ENCODE peak calls at places on chromosomes 7 and 10, in nine cellular contexts. One of them, this sample, is unnamed.

GRCh38 chr7:79284226-79284625 is 169.2 kb downstream of the MAGI2 start:
- DNase-seq in NCI-H774: no peak
- DNase-seq in substantia nigra: no peak
- DNase-seq in epithelial cell of esophagus: no peak
- DNase-seq in activated T-cell treated with anti-CD3 and anti-CD28 coated beads, Interleukin-2, amount 50 U/mL, for 72 hours: no peak
- DNase-seq in stimulated activated CD8-positive, alpha-beta memory T cell treated with anti-CD3 and anti-CD28 coated beads, Interleukin-15, amount 100 ng/mL, for 24 hours: no peak
- DNase-seq in stimulated activated CD4-positive, alpha-beta T cell treated with anti-CD3 and anti-CD28 coated beads, TNF-alpha, amount 100 ng/mL, for 24 hours: no peak
- DNase-seq in stromal cell of bone marrow: no peak
- DNase-seq in keratinocyte: no peak
- DNase-seq in this sample: no peak

GRCh38 chr7:69450436-69450835 is 147.8 kb upstream of the AUTS2 start:
- DNase-seq in stimulated activated CD8-positive, alpha-beta memory T cell treated with anti-CD3 and anti-CD28 coated beads, Interleukin-15, amount 100 ng/mL, for 24 hours: no peak
- DNase-seq in epithelial cell of esophagus: no peak
- DNase-seq in stimulated activated CD4-positive, alpha-beta T cell treated with anti-CD3 and anti-CD28 coated beads, TNF-alpha, amount 100 ng/mL, for 24 hours: no peak
- DNase-seq in keratinocyte: no peak
- DNase-seq in substantia nigra: no peak
- DNase-seq in NCI-H774: no peak
- DNase-seq in stromal cell of bone marrow: no peak
- DNase-seq in activated T-cell treated with anti-CD3 and anti-CD28 coated beads, Interleukin-2, amount 50 U/mL, for 72 hours: no peak
- DNase-seq in this sample: no peak

GRCh38 chr10:11667756-11668155 is 56.3 kb upstream of the USP6NL start:
- DNase-seq in epithelial cell of esophagus: no peak
- DNase-seq in activated T-cell treated with anti-CD3 and anti-CD28 coated beads, Interleukin-2, amount 50 U/mL, for 72 hours: no peak
- DNase-seq in keratinocyte: no peak
- DNase-seq in stimulated activated CD8-positive, alpha-beta memory T cell treated with anti-CD3 and anti-CD28 coated beads, Interleukin-15, amount 100 ng/mL, for 24 hours: no peak
- DNase-seq in NCI-H774: no peak
- DNase-seq in stimulated activated CD4-positive, alpha-beta T cell treated with anti-CD3 and anti-CD28 coated beads, TNF-alpha, amount 100 ng/mL, for 24 hours: no peak
- DNase-seq in stromal cell of bone marrow: no peak
- DNase-seq in substantia nigra: no peak
- DNase-seq in this sample: no peak

GRCh38 chr7:106610996-106611886 is 49.7 kb downstream of the CCDC71L start:
- DNase-seq in substantia nigra: no peak
- DNase-seq in stimulated activated CD8-positive, alpha-beta memory T cell treated with anti-CD3 and anti-CD28 coated beads, Interleukin-15, amount 100 ng/mL, for 24 hours: no peak
- DNase-seq in NCI-H774: no peak
- DNase-seq in epithelial cell of esophagus: peak
- DNase-seq in stimulated activated CD4-positive, alpha-beta T cell treated with anti-CD3 and anti-CD28 coated beads, TNF-alpha, amount 100 ng/mL, for 24 hours: no peak
- DNase-seq in keratinocyte: no peak
- DNase-seq in activated T-cell treated with anti-CD3 and anti-CD28 coated beads, Interleukin-2, amount 50 U/mL, for 72 hours: no peak
- DNase-seq in stromal cell of bone marrow: peak
- DNase-seq in this sample: peak

GRCh38 chr7:17392846-17393245 is 94.4 kb downstream of the AHR start:
- DNase-seq in substantia nigra: no peak
- DNase-seq in keratinocyte: no peak
- DNase-seq in epithelial cell of esophagus: no peak
- DNase-seq in stimulated activated CD8-positive, alpha-beta memory T cell treated with anti-CD3 and anti-CD28 coated beads, Interleukin-15, amount 100 ng/mL, for 24 hours: no peak
- DNase-seq in stromal cell of bone marrow: peak
- DNase-seq in NCI-H774: no peak
- DNase-seq in activated T-cell treated with anti-CD3 and anti-CD28 coated beads, Interleukin-2, amount 50 U/mL, for 72 hours: no peak
- DNase-seq in stimulated activated CD4-positive, alpha-beta T cell treated with anti-CD3 and anti-CD28 coated beads, TNF-alpha, amount 100 ng/mL, for 24 hours: no peak
- DNase-seq in this sample: no peak

GRCh38 chr7:101819913-101820522 is 2.6 kb downstream of the CUX1 start:
- DNase-seq in stromal cell of bone marrow: no peak
- DNase-seq in NCI-H774: no peak
- DNase-seq in stimulated activated CD8-positive, alpha-beta memory T cell treated with anti-CD3 and anti-CD28 coated beads, Interleukin-15, amount 100 ng/mL, for 24 hours: no peak
- DNase-seq in activated T-cell treated with anti-CD3 and anti-CD28 coated beads, Interleukin-2, amount 50 U/mL, for 72 hours: no peak
- DNase-seq in epithelial cell of esophagus: peak
- DNase-seq in keratinocyte: no peak
- DNase-seq in stimulated activated CD4-positive, alpha-beta T cell treated with anti-CD3 and anti-CD28 coated beads, TNF-alpha, amount 100 ng/mL, for 24 hours: no peak
- DNase-seq in substantia nigra: no peak
- DNase-seq in this sample: no peak

GRCh38 chr7:41447106-41448042 is 255.5 kb downstream of the INHBA start:
- DNase-seq in stimulated activated CD8-positive, alpha-beta memory T cell treated with anti-CD3 and anti-CD28 coated beads, Interleukin-15, amount 100 ng/mL, for 24 hours: no peak
- DNase-seq in epithelial cell of esophagus: no peak
- DNase-seq in stimulated activated CD4-positive, alpha-beta T cell treated with anti-CD3 and anti-CD28 coated beads, TNF-alpha, amount 100 ng/mL, for 24 hours: no peak
- DNase-seq in stromal cell of bone marrow: no peak
- DNase-seq in activated T-cell treated with anti-CD3 and anti-CD28 coated beads, Interleukin-2, amount 50 U/mL, for 72 hours: no peak
- DNase-seq in substantia nigra: no peak
- DNase-seq in keratinocyte: no peak
- DNase-seq in NCI-H774: no peak
- DNase-seq in this sample: no peak

GRCh38 chr7:26105206-26105605 is 46.8 kb upstream of the NFE2L3 start:
- DNase-seq in activated T-cell treated with anti-CD3 and anti-CD28 coated beads, Interleukin-2, amount 50 U/mL, for 72 hours: no peak
- DNase-seq in stromal cell of bone marrow: no peak
- DNase-seq in epithelial cell of esophagus: no peak
- DNase-seq in NCI-H774: no peak
- DNase-seq in keratinocyte: no peak
- DNase-seq in substantia nigra: no peak
- DNase-seq in stimulated activated CD4-positive, alpha-beta T cell treated with anti-CD3 and anti-CD28 coated beads, TNF-alpha, amount 100 ng/mL, for 24 hours: no peak
- DNase-seq in stimulated activated CD8-positive, alpha-beta memory T cell treated with anti-CD3 and anti-CD28 coated beads, Interleukin-15, amount 100 ng/mL, for 24 hours: no peak
- DNase-seq in this sample: no peak

GRCh38 chr10:7593905-7594304 is 72.9 kb downstream of the ITIH5 start:
- DNase-seq in keratinocyte: no peak
- DNase-seq in stromal cell of bone marrow: no peak
- DNase-seq in substantia nigra: no peak
- DNase-seq in NCI-H774: no peak
- DNase-seq in epithelial cell of esophagus: no peak
- DNase-seq in stimulated activated CD4-positive, alpha-beta T cell treated with anti-CD3 and anti-CD28 coated beads, TNF-alpha, amount 100 ng/mL, for 24 hours: no peak
- DNase-seq in stimulated activated CD8-positive, alpha-beta memory T cell treated with anti-CD3 and anti-CD28 coated beads, Interleukin-15, amount 100 ng/mL, for 24 hours: no peak
- DNase-seq in activated T-cell treated with anti-CD3 and anti-CD28 coated beads, Interleukin-2, amount 50 U/mL, for 72 hours: no peak
- DNase-seq in this sample: no peak

GRCh38 chr7:14761506-14762296 is 140.8 kb downstream of the DGKB start:
- DNase-seq in substantia nigra: peak
- DNase-seq in stromal cell of bone marrow: peak
- DNase-seq in stimulated activated CD8-positive, alpha-beta memory T cell treated with anti-CD3 and anti-CD28 coated beads, Interleukin-15, amount 100 ng/mL, for 24 hours: no peak
- DNase-seq in epithelial cell of esophagus: peak
- DNase-seq in NCI-H774: peak
- DNase-seq in stimulated activated CD4-positive, alpha-beta T cell treated with anti-CD3 and anti-CD28 coated beads, TNF-alpha, amount 100 ng/mL, for 24 hours: no peak
- DNase-seq in keratinocyte: no peak
- DNase-seq in activated T-cell treated with anti-CD3 and anti-CD28 coated beads, Interleukin-2, amount 50 U/mL, for 72 hours: no peak
- DNase-seq in this sample: peak

GRCh38 chr10:29590598-29591415 is 44.0 kb downstream of the SVIL start:
- DNase-seq in keratinocyte: no peak
- DNase-seq in stimulated activated CD4-positive, alpha-beta T cell treated with anti-CD3 and anti-CD28 coated beads, TNF-alpha, amount 100 ng/mL, for 24 hours: no peak
- DNase-seq in NCI-H774: peak
- DNase-seq in epithelial cell of esophagus: peak
- DNase-seq in stimulated activated CD8-positive, alpha-beta memory T cell treated with anti-CD3 and anti-CD28 coated beads, Interleukin-15, amount 100 ng/mL, for 24 hours: no peak
- DNase-seq in stromal cell of bone marrow: peak
- DNase-seq in activated T-cell treated with anti-CD3 and anti-CD28 coated beads, Interleukin-2, amount 50 U/mL, for 72 hours: no peak
- DNase-seq in substantia nigra: no peak
- DNase-seq in this sample: no peak

GRCh38 chr7:70805360-70805759 is 326.6 kb upstream of the GALNT17 start:
- DNase-seq in epithelial cell of esophagus: no peak
- DNase-seq in stimulated activated CD4-positive, alpha-beta T cell treated with anti-CD3 and anti-CD28 coated beads, TNF-alpha, amount 100 ng/mL, for 24 hours: no peak
- DNase-seq in NCI-H774: no peak
- DNase-seq in keratinocyte: no peak
- DNase-seq in stromal cell of bone marrow: no peak
- DNase-seq in activated T-cell treated with anti-CD3 and anti-CD28 coated beads, Interleukin-2, amount 50 U/mL, for 72 hours: no peak
- DNase-seq in substantia nigra: no peak
- DNase-seq in stimulated activated CD8-positive, alpha-beta memory T cell treated with anti-CD3 and anti-CD28 coated beads, Interleukin-15, amount 100 ng/mL, for 24 hours: no peak
- DNase-seq in this sample: no peak

GRCh38 chr10:33355267-33355666 is 20.8 kb upstream of the NRP1 start:
- DNase-seq in stimulated activated CD8-positive, alpha-beta memory T cell treated with anti-CD3 and anti-CD28 coated beads, Interleukin-15, amount 100 ng/mL, for 24 hours: no peak
- DNase-seq in stromal cell of bone marrow: no peak
- DNase-seq in NCI-H774: no peak
- DNase-seq in stimulated activated CD4-positive, alpha-beta T cell treated with anti-CD3 and anti-CD28 coated beads, TNF-alpha, amount 100 ng/mL, for 24 hours: no peak
- DNase-seq in activated T-cell treated with anti-CD3 and anti-CD28 coated beads, Interleukin-2, amount 50 U/mL, for 72 hours: no peak
- DNase-seq in substantia nigra: no peak
- DNase-seq in epithelial cell of esophagus: no peak
- DNase-seq in keratinocyte: no peak
- DNase-seq in this sample: no peak

GRCh38 chr10:10313099-10313875 is 704.4 kb upstream of the CELF2 start:
- DNase-seq in NCI-H774: no peak
- DNase-seq in stimulated activated CD8-positive, alpha-beta memory T cell treated with anti-CD3 and anti-CD28 coated beads, Interleukin-15, amount 100 ng/mL, for 24 hours: no peak
- DNase-seq in keratinocyte: no peak
- DNase-seq in epithelial cell of esophagus: no peak
- DNase-seq in stromal cell of bone marrow: no peak
- DNase-seq in stimulated activated CD4-positive, alpha-beta T cell treated with anti-CD3 and anti-CD28 coated beads, TNF-alpha, amount 100 ng/mL, for 24 hours: no peak
- DNase-seq in activated T-cell treated with anti-CD3 and anti-CD28 coated beads, Interleukin-2, amount 50 U/mL, for 72 hours: no peak
- DNase-seq in substantia nigra: no peak
- DNase-seq in this sample: no peak

GRCh38 chr7:82091126-82091682 is 321.4 kb upstream of the HGF start:
- DNase-seq in NCI-H774: no peak
- DNase-seq in stimulated activated CD4-positive, alpha-beta T cell treated with anti-CD3 and anti-CD28 coated beads, TNF-alpha, amount 100 ng/mL, for 24 hours: no peak
- DNase-seq in epithelial cell of esophagus: no peak
- DNase-seq in stimulated activated CD8-positive, alpha-beta memory T cell treated with anti-CD3 and anti-CD28 coated beads, Interleukin-15, amount 100 ng/mL, for 24 hours: no peak
- DNase-seq in stromal cell of bone marrow: no peak
- DNase-seq in activated T-cell treated with anti-CD3 and anti-CD28 coated beads, Interleukin-2, amount 50 U/mL, for 72 hours: no peak
- DNase-seq in keratinocyte: no peak
- DNase-seq in substantia nigra: no peak
- DNase-seq in this sample: no peak

GRCh38 chr10:112951349-112952281 is 1.6 kb downstream of the TCF7L2 start:
- DNase-seq in stromal cell of bone marrow: peak
- DNase-seq in keratinocyte: peak
- DNase-seq in substantia nigra: peak
- DNase-seq in NCI-H774: no peak
- DNase-seq in epithelial cell of esophagus: peak
- DNase-seq in activated T-cell treated with anti-CD3 and anti-CD28 coated beads, Interleukin-2, amount 50 U/mL, for 72 hours: peak
- DNase-seq in stimulated activated CD4-positive, alpha-beta T cell treated with anti-CD3 and anti-CD28 coated beads, TNF-alpha, amount 100 ng/mL, for 24 hours: no peak
- DNase-seq in stimulated activated CD8-positive, alpha-beta memory T cell treated with anti-CD3 and anti-CD28 coated beads, Interleukin-15, amount 100 ng/mL, for 24 hours: no peak
- DNase-seq in this sample: no peak

GRCh38 chr10:98314577-98315284 is 46.7 kb upstream of the LOXL4 start:
- DNase-seq in stimulated activated CD4-positive, alpha-beta T cell treated with anti-CD3 and anti-CD28 coated beads, TNF-alpha, amount 100 ng/mL, for 24 hours: no peak
- DNase-seq in substantia nigra: no peak
- DNase-seq in NCI-H774: no peak
- DNase-seq in keratinocyte: no peak
- DNase-seq in epithelial cell of esophagus: peak
- DNase-seq in stromal cell of bone marrow: no peak
- DNase-seq in stimulated activated CD8-positive, alpha-beta memory T cell treated with anti-CD3 and anti-CD28 coated beads, Interleukin-15, amount 100 ng/mL, for 24 hours: no peak
- DNase-seq in activated T-cell treated with anti-CD3 and anti-CD28 coated beads, Interleukin-2, amount 50 U/mL, for 72 hours: no peak
- DNase-seq in this sample: no peak

GRCh38 chr10:99276848-99277486 is 41.3 kb upstream of the HPSE2 start:
- DNase-seq in activated T-cell treated with anti-CD3 and anti-CD28 coated beads, Interleukin-2, amount 50 U/mL, for 72 hours: no peak
- DNase-seq in NCI-H774: no peak
- DNase-seq in keratinocyte: no peak
- DNase-seq in epithelial cell of esophagus: peak
- DNase-seq in stromal cell of bone marrow: no peak
- DNase-seq in stimulated activated CD8-positive, alpha-beta memory T cell treated with anti-CD3 and anti-CD28 coated beads, Interleukin-15, amount 100 ng/mL, for 24 hours: no peak
- DNase-seq in stimulated activated CD4-positive, alpha-beta T cell treated with anti-CD3 and anti-CD28 coated beads, TNF-alpha, amount 100 ng/mL, for 24 hours: no peak
- DNase-seq in substantia nigra: no peak
- DNase-seq in this sample: no peak

GRCh38 chr10:3117486-3117885 is 50.1 kb downstream of the PFKP start:
- DNase-seq in keratinocyte: no peak
- DNase-seq in stimulated activated CD4-positive, alpha-beta T cell treated with anti-CD3 and anti-CD28 coated beads, TNF-alpha, amount 100 ng/mL, for 24 hours: no peak
- DNase-seq in stimulated activated CD8-positive, alpha-beta memory T cell treated with anti-CD3 and anti-CD28 coated beads, Interleukin-15, amount 100 ng/mL, for 24 hours: no peak
- DNase-seq in stromal cell of bone marrow: no peak
- DNase-seq in substantia nigra: no peak
- DNase-seq in activated T-cell treated with anti-CD3 and anti-CD28 coated beads, Interleukin-2, amount 50 U/mL, for 72 hours: no peak
- DNase-seq in epithelial cell of esophagus: no peak
- DNase-seq in NCI-H774: no peak
- DNase-seq in this sample: no peak

GRCh38 chr10:6176691-6177231 is 26.0 kb upstream of the PFKFB3 start:
- DNase-seq in stromal cell of bone marrow: no peak
- DNase-seq in stimulated activated CD8-positive, alpha-beta memory T cell treated with anti-CD3 and anti-CD28 coated beads, Interleukin-15, amount 100 ng/mL, for 24 hours: no peak
- DNase-seq in epithelial cell of esophagus: peak
- DNase-seq in keratinocyte: no peak
- DNase-seq in substantia nigra: no peak
- DNase-seq in activated T-cell treated with anti-CD3 and anti-CD28 coated beads, Interleukin-2, amount 50 U/mL, for 72 hours: no peak
- DNase-seq in NCI-H774: no peak
- DNase-seq in stimulated activated CD4-positive, alpha-beta T cell treated with anti-CD3 and anti-CD28 coated beads, TNF-alpha, amount 100 ng/mL, for 24 hours: no peak
- DNase-seq in this sample: no peak

GRCh38 chr10:78470267-78471103 is 436.8 kb downstream of the RPS24 start:
- DNase-seq in substantia nigra: no peak
- DNase-seq in NCI-H774: peak
- DNase-seq in stromal cell of bone marrow: no peak
- DNase-seq in activated T-cell treated with anti-CD3 and anti-CD28 coated beads, Interleukin-2, amount 50 U/mL, for 72 hours: no peak
- DNase-seq in keratinocyte: no peak
- DNase-seq in stimulated activated CD8-positive, alpha-beta memory T cell treated with anti-CD3 and anti-CD28 coated beads, Interleukin-15, amount 100 ng/mL, for 24 hours: no peak
- DNase-seq in stimulated activated CD4-positive, alpha-beta T cell treated with anti-CD3 and anti-CD28 coated beads, TNF-alpha, amount 100 ng/mL, for 24 hours: no peak
- DNase-seq in epithelial cell of esophagus: peak
- DNase-seq in this sample: peak

GRCh38 chr10:27646604-27647191 is 98.9 kb downstream of the MKX start:
- DNase-seq in stromal cell of bone marrow: no peak
- DNase-seq in NCI-H774: no peak
- DNase-seq in epithelial cell of esophagus: no peak
- DNase-seq in stimulated activated CD4-positive, alpha-beta T cell treated with anti-CD3 and anti-CD28 coated beads, TNF-alpha, amount 100 ng/mL, for 24 hours: no peak
- DNase-seq in keratinocyte: no peak
- DNase-seq in activated T-cell treated with anti-CD3 and anti-CD28 coated beads, Interleukin-2, amount 50 U/mL, for 72 hours: no peak
- DNase-seq in stimulated activated CD8-positive, alpha-beta memory T cell treated with anti-CD3 and anti-CD28 coated beads, Interleukin-15, amount 100 ng/mL, for 24 hours: no peak
- DNase-seq in substantia nigra: no peak
- DNase-seq in this sample: no peak

GRCh38 chr10:119348516-119349240 is 141.3 kb downstream of the GRK5 start:
- DNase-seq in stimulated activated CD8-positive, alpha-beta memory T cell treated with anti-CD3 and anti-CD28 coated beads, Interleukin-15, amount 100 ng/mL, for 24 hours: no peak
- DNase-seq in NCI-H774: no peak
- DNase-seq in substantia nigra: no peak
- DNase-seq in epithelial cell of esophagus: no peak
- DNase-seq in keratinocyte: no peak
- DNase-seq in activated T-cell treated with anti-CD3 and anti-CD28 coated beads, Interleukin-2, amount 50 U/mL, for 72 hours: no peak
- DNase-seq in stimulated activated CD4-positive, alpha-beta T cell treated with anti-CD3 and anti-CD28 coated beads, TNF-alpha, amount 100 ng/mL, for 24 hours: no peak
- DNase-seq in stromal cell of bone marrow: no peak
- DNase-seq in this sample: no peak

GRCh38 chr10:97542169-97543024 is 30.2 kb upstream of the ANKRD2 start:
- DNase-seq in epithelial cell of esophagus: peak
- DNase-seq in NCI-H774: no peak
- DNase-seq in activated T-cell treated with anti-CD3 and anti-CD28 coated beads, Interleukin-2, amount 50 U/mL, for 72 hours: peak
- DNase-seq in stimulated activated CD4-positive, alpha-beta T cell treated with anti-CD3 and anti-CD28 coated beads, TNF-alpha, amount 100 ng/mL, for 24 hours: peak
- DNase-seq in stromal cell of bone marrow: peak
- DNase-seq in substantia nigra: peak
- DNase-seq in stimulated activated CD8-positive, alpha-beta memory T cell treated with anti-CD3 and anti-CD28 coated beads, Interleukin-15, amount 100 ng/mL, for 24 hours: no peak
- DNase-seq in keratinocyte: peak
- DNase-seq in this sample: no peak

GRCh38 chr10:126598009-126598408 is 72.5 kb downstream of the C10orf90 start:
- DNase-seq in stimulated activated CD8-positive, alpha-beta memory T cell treated with anti-CD3 and anti-CD28 coated beads, Interleukin-15, amount 100 ng/mL, for 24 hours: no peak
- DNase-seq in substantia nigra: peak
- DNase-seq in stromal cell of bone marrow: peak
- DNase-seq in activated T-cell treated with anti-CD3 and anti-CD28 coated beads, Interleukin-2, amount 50 U/mL, for 72 hours: no peak
- DNase-seq in NCI-H774: no peak
- DNase-seq in stimulated activated CD4-positive, alpha-beta T cell treated with anti-CD3 and anti-CD28 coated beads, TNF-alpha, amount 100 ng/mL, for 24 hours: no peak
- DNase-seq in epithelial cell of esophagus: peak
- DNase-seq in keratinocyte: no peak
- DNase-seq in this sample: no peak

GRCh38 chr7:6730343-6730633 is 23.5 kb upstream of the ZNF12 start:
- DNase-seq in activated T-cell treated with anti-CD3 and anti-CD28 coated beads, Interleukin-2, amount 50 U/mL, for 72 hours: no peak
- DNase-seq in epithelial cell of esophagus: peak
- DNase-seq in stimulated activated CD8-positive, alpha-beta memory T cell treated with anti-CD3 and anti-CD28 coated beads, Interleukin-15, amount 100 ng/mL, for 24 hours: no peak
- DNase-seq in stromal cell of bone marrow: no peak
- DNase-seq in NCI-H774: no peak
- DNase-seq in keratinocyte: no peak
- DNase-seq in stimulated activated CD4-positive, alpha-beta T cell treated with anti-CD3 and anti-CD28 coated beads, TNF-alpha, amount 100 ng/mL, for 24 hours: no peak
- DNase-seq in substantia nigra: no peak
- DNase-seq in this sample: no peak

GRCh38 chr10:77609781-77610272 is 27.8 kb downstream of the KCNMA1 start:
- DNase-seq in keratinocyte: no peak
- DNase-seq in activated T-cell treated with anti-CD3 and anti-CD28 coated beads, Interleukin-2, amount 50 U/mL, for 72 hours: no peak
- DNase-seq in stimulated activated CD4-positive, alpha-beta T cell treated with anti-CD3 and anti-CD28 coated beads, TNF-alpha, amount 100 ng/mL, for 24 hours: no peak
- DNase-seq in substantia nigra: no peak
- DNase-seq in stromal cell of bone marrow: no peak
- DNase-seq in stimulated activated CD8-positive, alpha-beta memory T cell treated with anti-CD3 and anti-CD28 coated beads, Interleukin-15, amount 100 ng/mL, for 24 hours: no peak
- DNase-seq in epithelial cell of esophagus: no peak
- DNase-seq in NCI-H774: no peak
- DNase-seq in this sample: no peak

GRCh38 chr10:129699722-129700340 is 232.8 kb downstream of the MGMT start:
- DNase-seq in stromal cell of bone marrow: no peak
- DNase-seq in keratinocyte: no peak
- DNase-seq in substantia nigra: no peak
- DNase-seq in activated T-cell treated with anti-CD3 and anti-CD28 coated beads, Interleukin-2, amount 50 U/mL, for 72 hours: no peak
- DNase-seq in epithelial cell of esophagus: no peak
- DNase-seq in NCI-H774: no peak
- DNase-seq in stimulated activated CD4-positive, alpha-beta T cell treated with anti-CD3 and anti-CD28 coated beads, TNF-alpha, amount 100 ng/mL, for 24 hours: no peak
- DNase-seq in stimulated activated CD8-positive, alpha-beta memory T cell treated with anti-CD3 and anti-CD28 coated beads, Interleukin-15, amount 100 ng/mL, for 24 hours: no peak
- DNase-seq in this sample: no peak

GRCh38 chr7:97971120-97971989 is 18.6 kb downstream of the OCM2 start:
- DNase-seq in NCI-H774: no peak
- DNase-seq in keratinocyte: no peak
- DNase-seq in substantia nigra: no peak
- DNase-seq in stimulated activated CD8-positive, alpha-beta memory T cell treated with anti-CD3 and anti-CD28 coated beads, Interleukin-15, amount 100 ng/mL, for 24 hours: no peak
- DNase-seq in stromal cell of bone marrow: no peak
- DNase-seq in activated T-cell treated with anti-CD3 and anti-CD28 coated beads, Interleukin-2, amount 50 U/mL, for 72 hours: no peak
- DNase-seq in epithelial cell of esophagus: peak
- DNase-seq in stimulated activated CD4-positive, alpha-beta T cell treated with anti-CD3 and anti-CD28 coated beads, TNF-alpha, amount 100 ng/mL, for 24 hours: no peak
- DNase-seq in this sample: no peak

GRCh38 chr10:94042001-94042813 is 48.5 kb downstream of the PLCE1 start:
- DNase-seq in substantia nigra: no peak
- DNase-seq in stimulated activated CD8-positive, alpha-beta memory T cell treated with anti-CD3 and anti-CD28 coated beads, Interleukin-15, amount 100 ng/mL, for 24 hours: no peak
- DNase-seq in epithelial cell of esophagus: peak
- DNase-seq in NCI-H774: no peak
- DNase-seq in stimulated activated CD4-positive, alpha-beta T cell treated with anti-CD3 and anti-CD28 coated beads, TNF-alpha, amount 100 ng/mL, for 24 hours: no peak
- DNase-seq in activated T-cell treated with anti-CD3 and anti-CD28 coated beads, Interleukin-2, amount 50 U/mL, for 72 hours: no peak
- DNase-seq in keratinocyte: no peak
- DNase-seq in stromal cell of bone marrow: peak
- DNase-seq in this sample: no peak

GRCh38 chr7:143900230-143900766 is 1.7 kb downstream of the TCAF1 start:
- DNase-seq in NCI-H774: no peak
- DNase-seq in keratinocyte: no peak
- DNase-seq in stromal cell of bone marrow: no peak
- DNase-seq in substantia nigra: no peak
- DNase-seq in stimulated activated CD4-positive, alpha-beta T cell treated with anti-CD3 and anti-CD28 coated beads, TNF-alpha, amount 100 ng/mL, for 24 hours: no peak
- DNase-seq in epithelial cell of esophagus: peak
- DNase-seq in stimulated activated CD8-positive, alpha-beta memory T cell treated with anti-CD3 and anti-CD28 coated beads, Interleukin-15, amount 100 ng/mL, for 24 hours: no peak
- DNase-seq in activated T-cell treated with anti-CD3 and anti-CD28 coated beads, Interleukin-2, amount 50 U/mL, for 72 hours: no peak
- DNase-seq in this sample: no peak

This sample was measured in COR-L47.